ENCODE peak calls at places on chromosomes 3 and 15, in ten cellular contexts. One of them, this sample, is unnamed.

GRCh38 chr3:98903099-98903498 is 1.6 kb upstream of the DCBLD2 start:
- DNase-seq in IMR-90: no peak
- DNase-seq in heart left ventricle: no peak
- DNase-seq in lower leg skin: no peak
- DNase-seq in GM23338: no peak
- DNase-seq in HFFc6: no peak
- DNase-seq in neural crest cell: no peak
- DNase-seq in foreskin fibroblast: no peak
- DNase-seq in adrenal gland: no peak
- DNase-seq in A549: peak
- DNase-seq in this sample: no peak

GRCh38 chr3:64238971-64239667 is 13.9 kb upstream of the PRICKLE2 start:
- DNase-seq in A549: peak
- DNase-seq in IMR-90: peak
- DNase-seq in adrenal gland: peak
- DNase-seq in heart left ventricle: peak
- DNase-seq in neural crest cell: no peak
- DNase-seq in GM23338: peak
- DNase-seq in foreskin fibroblast: peak
- DNase-seq in HFFc6: peak
- DNase-seq in lower leg skin: no peak
- DNase-seq in this sample: peak

GRCh38 chr15:48946088-48946839 is 17.5 kb downstream of the SHC4 start:
- DNase-seq in adrenal gland: no peak
- DNase-seq in foreskin fibroblast: no peak
- DNase-seq in neural crest cell: no peak
- DNase-seq in heart left ventricle: no peak
- DNase-seq in GM23338: no peak
- DNase-seq in HFFc6: peak
- DNase-seq in A549: peak
- DNase-seq in IMR-90: peak
- DNase-seq in lower leg skin: no peak
- DNase-seq in this sample: peak

GRCh38 chr15:35956066-35956465 is 410.1 kb upstream of the DPH6 start:
- DNase-seq in A549: no peak
- DNase-seq in HFFc6: no peak
- DNase-seq in heart left ventricle: no peak
- DNase-seq in IMR-90: no peak
- DNase-seq in lower leg skin: no peak
- DNase-seq in neural crest cell: no peak
- DNase-seq in adrenal gland: no peak
- DNase-seq in foreskin fibroblast: no peak
- DNase-seq in GM23338: no peak
- DNase-seq in this sample: no peak

GRCh38 chr3:126522363-126522788 is 1.6 kb upstream of the CHST13 start:
- DNase-seq in HFFc6: peak
- DNase-seq in lower leg skin: peak
- DNase-seq in A549: peak
- DNase-seq in foreskin fibroblast: peak
- DNase-seq in GM23338: peak
- DNase-seq in IMR-90: peak
- DNase-seq in adrenal gland: peak
- DNase-seq in heart left ventricle: peak
- DNase-seq in neural crest cell: peak
- DNase-seq in this sample: peak

GRCh38 chr3:58183891-58184290 is 26.9 kb downstream of the DNASE1L3 start:
- DNase-seq in A549: no peak
- DNase-seq in heart left ventricle: no peak
- DNase-seq in GM23338: no peak
- DNase-seq in neural crest cell: no peak
- DNase-seq in foreskin fibroblast: no peak
- DNase-seq in lower leg skin: no peak
- DNase-seq in adrenal gland: no peak
- DNase-seq in IMR-90: no peak
- DNase-seq in HFFc6: no peak
- DNase-seq in this sample: no peak

GRCh38 chr15:71811036-71811736 is 832 bp downstream of the NR2E3 start:
- DNase-seq in foreskin fibroblast: no peak
- DNase-seq in heart left ventricle: no peak
- DNase-seq in neural crest cell: no peak
- DNase-seq in A549: no peak
- DNase-seq in HFFc6: no peak
- DNase-seq in adrenal gland: no peak
- DNase-seq in GM23338: peak
- DNase-seq in IMR-90: no peak
- DNase-seq in lower leg skin: no peak
- DNase-seq in this sample: no peak

GRCh38 chr15:89112341-89112971 is 24.2 kb downstream of the ABHD2 start:
- DNase-seq in neural crest cell: no peak
- DNase-seq in HFFc6: no peak
- DNase-seq in adrenal gland: peak
- DNase-seq in IMR-90: peak
- DNase-seq in A549: no peak
- DNase-seq in lower leg skin: no peak
- DNase-seq in foreskin fibroblast: peak
- DNase-seq in GM23338: no peak
- DNase-seq in heart left ventricle: peak
- DNase-seq in this sample: no peak

GRCh38 chr3:161851941-161852566 is 355.4 kb downstream of the OTOL1 start:
- DNase-seq in foreskin fibroblast: no peak
- DNase-seq in IMR-90: peak
- DNase-seq in A549: peak
- DNase-seq in GM23338: peak
- DNase-seq in adrenal gland: peak
- DNase-seq in HFFc6: peak
- DNase-seq in lower leg skin: no peak
- DNase-seq in neural crest cell: peak
- DNase-seq in heart left ventricle: no peak
- DNase-seq in this sample: peak

GRCh38 chr3:161852744-161853143 is 356.1 kb downstream of the OTOL1 start:
- DNase-seq in IMR-90: no peak
- DNase-seq in lower leg skin: no peak
- DNase-seq in A549: no peak
- DNase-seq in heart left ventricle: no peak
- DNase-seq in GM23338: no peak
- DNase-seq in neural crest cell: no peak
- DNase-seq in adrenal gland: no peak
- DNase-seq in foreskin fibroblast: no peak
- DNase-seq in HFFc6: no peak
- DNase-seq in this sample: no peak

GRCh38 chr3:161859057-161859456 is 362.4 kb downstream of the OTOL1 start:
- DNase-seq in A549: no peak
- DNase-seq in heart left ventricle: no peak
- DNase-seq in foreskin fibroblast: no peak
- DNase-seq in GM23338: no peak
- DNase-seq in adrenal gland: no peak
- DNase-seq in HFFc6: no peak
- DNase-seq in neural crest cell: no peak
- DNase-seq in IMR-90: no peak
- DNase-seq in lower leg skin: no peak
- DNase-seq in this sample: no peak

GRCh38 chr3:161859870-161860450 is 363.4 kb downstream of the OTOL1 start:
- DNase-seq in IMR-90: no peak
- DNase-seq in heart left ventricle: no peak
- DNase-seq in A549: no peak
- DNase-seq in HFFc6: no peak
- DNase-seq in neural crest cell: no peak
- DNase-seq in adrenal gland: no peak
- DNase-seq in GM23338: peak
- DNase-seq in foreskin fibroblast: no peak
- DNase-seq in lower leg skin: no peak
- DNase-seq in this sample: no peak

DNA sequence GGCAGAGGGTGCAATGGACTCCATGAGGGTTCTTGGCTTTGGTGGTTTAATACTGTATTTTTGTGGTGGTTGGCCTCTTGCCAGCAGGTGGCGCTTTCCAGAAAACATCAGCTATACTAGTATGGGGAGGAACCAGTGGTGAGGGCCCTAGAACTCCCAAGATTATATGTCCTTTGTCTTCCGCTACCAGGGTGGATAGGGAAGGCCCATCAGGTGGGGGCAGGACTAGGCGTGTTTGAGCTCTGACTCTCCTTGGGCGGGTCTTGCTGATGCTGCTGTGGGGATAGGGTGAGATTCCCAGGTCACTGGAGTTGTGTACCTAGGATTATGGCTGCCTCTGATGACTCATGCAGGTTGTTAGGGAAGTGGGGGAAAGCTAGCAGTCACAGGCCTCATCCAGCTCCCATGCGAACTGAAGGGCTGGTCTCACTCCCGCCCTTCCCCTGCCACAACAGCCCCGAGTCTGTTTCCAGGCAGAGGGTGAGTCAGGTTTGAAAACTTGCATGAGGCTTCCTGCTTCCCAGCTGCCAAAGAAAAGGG is 357.7 kb downstream of the OTOL1 start:
- DNase-seq in heart left ventricle: no peak
- DNase-seq in GM23338: peak
- DNase-seq in HFFc6: peak
- DNase-seq in foreskin fibroblast: peak
- DNase-seq in lower leg skin: no peak
- DNase-seq in IMR-90: peak
- DNase-seq in A549: no peak
- DNase-seq in neural crest cell: peak
- DNase-seq in adrenal gland: no peak
- DNase-seq in this sample: peak
- TF ChIP-seq CTCF in heart left ventricle: no peak
- TF ChIP-seq CTCF in GM23338: peak
- TF ChIP-seq CTCF in HFFc6: peak
- TF ChIP-seq CTCF in foreskin fibroblast: no peak
- TF ChIP-seq CTCF in lower leg skin: no peak
- TF ChIP-seq CTCF in IMR-90: peak
- TF ChIP-seq CTCF in A549: no peak
- TF ChIP-seq CTCF in neural crest cell: peak
- TF ChIP-seq CTCF in adrenal gland: no peak
- TF ChIP-seq CTCF in this sample: peak

GRCh38 chr3:138776961-138777360 is 57.8 kb downstream of the PIK3CB start:
- DNase-seq in lower leg skin: no peak
- DNase-seq in IMR-90: no peak
- DNase-seq in HFFc6: no peak
- DNase-seq in adrenal gland: no peak
- DNase-seq in GM23338: no peak
- DNase-seq in A549: no peak
- DNase-seq in foreskin fibroblast: no peak
- DNase-seq in neural crest cell: no peak
- DNase-seq in heart left ventricle: no peak
- DNase-seq in this sample: no peak

GRCh38 chr3:138778643-138779042 is 56.1 kb downstream of the PIK3CB start:
- DNase-seq in foreskin fibroblast: no peak
- DNase-seq in neural crest cell: no peak
- DNase-seq in adrenal gland: no peak
- DNase-seq in IMR-90: no peak
- DNase-seq in lower leg skin: no peak
- DNase-seq in heart left ventricle: no peak
- DNase-seq in A549: no peak
- DNase-seq in HFFc6: no peak
- DNase-seq in GM23338: no peak
- DNase-seq in this sample: no peak

GRCh38 chr3:138774529-138775253 is 60.0 kb downstream of the PIK3CB start:
- DNase-seq in HFFc6: peak
- DNase-seq in IMR-90: peak
- DNase-seq in adrenal gland: peak
- DNase-seq in GM23338: no peak
- DNase-seq in heart left ventricle: peak
- DNase-seq in neural crest cell: no peak
- DNase-seq in A549: peak
- DNase-seq in foreskin fibroblast: peak
- DNase-seq in lower leg skin: no peak
- DNase-seq in this sample: peak

GRCh38 chr3:138771585-138771984 is 63.1 kb downstream of the PIK3CB start:
- DNase-seq in GM23338: no peak
- DNase-seq in lower leg skin: no peak
- DNase-seq in neural crest cell: no peak
- DNase-seq in HFFc6: no peak
- DNase-seq in A549: no peak
- DNase-seq in IMR-90: no peak
- DNase-seq in foreskin fibroblast: no peak
- DNase-seq in adrenal gland: no peak
- DNase-seq in heart left ventricle: no peak
- DNase-seq in this sample: no peak

GRCh38 chr3:138775254-138775595 is 59.5 kb downstream of the PIK3CB start:
- DNase-seq in foreskin fibroblast: peak
- DNase-seq in IMR-90: no peak
- DNase-seq in adrenal gland: no peak
- DNase-seq in A549: no peak
- DNase-seq in neural crest cell: no peak
- DNase-seq in GM23338: no peak
- DNase-seq in HFFc6: no peak
- DNase-seq in lower leg skin: no peak
- DNase-seq in heart left ventricle: no peak
- DNase-seq in this sample: peak
- TF ChIP-seq CTCF in foreskin fibroblast: no peak
- TF ChIP-seq CTCF in IMR-90: no peak
- TF ChIP-seq CTCF in adrenal gland: no peak
- TF ChIP-seq CTCF in A549: no peak
- TF ChIP-seq CTCF in neural crest cell: no peak
- TF ChIP-seq CTCF in GM23338: no peak
- TF ChIP-seq CTCF in HFFc6: no peak
- TF ChIP-seq CTCF in lower leg skin: no peak
- TF ChIP-seq CTCF in heart left ventricle: no peak
- TF ChIP-seq CTCF in this sample: no peak

DNA sequence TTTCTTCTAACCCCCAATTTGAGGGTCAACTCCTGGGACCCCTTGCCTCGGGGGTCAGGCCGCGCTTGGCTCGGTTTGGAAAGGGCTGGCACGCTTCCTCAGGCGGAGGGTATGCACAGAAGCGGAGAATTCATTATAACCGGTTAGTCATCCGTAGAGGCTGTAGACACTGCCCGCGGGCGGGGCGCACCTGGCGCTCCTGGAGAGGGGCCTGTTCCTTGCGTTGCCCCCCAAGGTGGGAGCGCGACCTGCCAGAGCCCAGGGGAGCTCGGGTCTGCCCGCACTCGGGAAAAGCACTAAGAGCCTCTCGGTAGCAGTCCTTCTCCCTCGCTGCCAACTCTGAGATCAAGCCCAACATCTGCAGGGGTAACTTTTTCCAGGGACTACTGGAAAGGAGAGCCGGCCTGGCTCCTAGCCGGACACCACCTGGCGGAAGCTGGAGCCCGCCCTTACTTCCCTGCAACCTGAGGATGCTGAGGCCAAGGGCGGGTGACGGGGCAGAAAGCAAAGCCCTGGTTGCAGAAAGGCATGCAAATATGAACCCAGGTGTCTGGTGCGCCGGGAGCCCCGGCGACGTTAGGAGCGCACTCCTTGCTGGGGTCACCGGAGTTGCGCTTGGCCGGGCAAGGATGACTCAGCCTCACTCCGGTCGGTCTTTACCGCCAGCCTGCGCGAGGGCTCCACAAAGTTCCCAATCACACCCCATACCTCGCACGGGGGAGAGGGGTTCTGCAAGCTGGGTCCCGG is 1.5 kb upstream of the CACNA2D3 start:
- DNase-seq in neural crest cell: no peak
- DNase-seq in lower leg skin: no peak
- DNase-seq in GM23338: peak
- DNase-seq in adrenal gland: peak
- DNase-seq in A549: no peak
- DNase-seq in IMR-90: no peak
- DNase-seq in foreskin fibroblast: no peak
- DNase-seq in HFFc6: no peak
- DNase-seq in heart left ventricle: no peak
- DNase-seq in this sample: no peak
- TF ChIP-seq CTCF in neural crest cell: no peak
- TF ChIP-seq CTCF in lower leg skin: no peak
- TF ChIP-seq CTCF in GM23338: peak
- TF ChIP-seq CTCF in adrenal gland: no peak
- TF ChIP-seq CTCF in A549: no peak
- TF ChIP-seq CTCF in IMR-90: no peak
- TF ChIP-seq CTCF in foreskin fibroblast: no peak
- TF ChIP-seq CTCF in HFFc6: no peak
- TF ChIP-seq CTCF in heart left ventricle: no peak
- TF ChIP-seq CTCF in this sample: no peak

GRCh38 chr3:11949351-11949750 is 54.8 kb upstream of the SYN2 start:
- DNase-seq in HFFc6: no peak
- DNase-seq in foreskin fibroblast: no peak
- DNase-seq in lower leg skin: no peak
- DNase-seq in heart left ventricle: no peak
- DNase-seq in GM23338: no peak
- DNase-seq in A549: no peak
- DNase-seq in neural crest cell: no peak
- DNase-seq in IMR-90: no peak
- DNase-seq in adrenal gland: no peak
- DNase-seq in this sample: no peak

GRCh38 chr3:11948866-11949265 is 55.3 kb upstream of the SYN2 start:
- DNase-seq in A549: no peak
- DNase-seq in foreskin fibroblast: no peak
- DNase-seq in adrenal gland: no peak
- DNase-seq in neural crest cell: no peak
- DNase-seq in IMR-90: no peak
- DNase-seq in lower leg skin: no peak
- DNase-seq in heart left ventricle: no peak
- DNase-seq in GM23338: no peak
- DNase-seq in HFFc6: no peak
- DNase-seq in this sample: no peak

GRCh38 chr3:11948331-11948730 is 55.9 kb upstream of the SYN2 start:
- DNase-seq in GM23338: no peak
- DNase-seq in foreskin fibroblast: no peak
- DNase-seq in A549: no peak
- DNase-seq in neural crest cell: no peak
- DNase-seq in IMR-90: no peak
- DNase-seq in lower leg skin: peak
- DNase-seq in heart left ventricle: no peak
- DNase-seq in HFFc6: no peak
- DNase-seq in adrenal gland: no peak
- DNase-seq in this sample: no peak

GRCh38 chr3:11944052-11944673 is 60.0 kb upstream of the SYN2 start:
- DNase-seq in lower leg skin: peak
- DNase-seq in adrenal gland: peak
- DNase-seq in neural crest cell: no peak
- DNase-seq in GM23338: peak
- DNase-seq in IMR-90: peak
- DNase-seq in HFFc6: peak
- DNase-seq in A549: peak
- DNase-seq in heart left ventricle: no peak
- DNase-seq in foreskin fibroblast: peak
- DNase-seq in this sample: peak
- TF ChIP-seq CTCF in lower leg skin: no peak
- TF ChIP-seq CTCF in adrenal gland: peak
- TF ChIP-seq CTCF in neural crest cell: peak
- TF ChIP-seq CTCF in GM23338: peak
- TF ChIP-seq CTCF in IMR-90: peak
- TF ChIP-seq CTCF in HFFc6: peak
- TF ChIP-seq CTCF in A549: peak
- TF ChIP-seq CTCF in heart left ventricle: peak
- TF ChIP-seq CTCF in foreskin fibroblast: peak
- TF ChIP-seq CTCF in this sample: peak